ENCODE peak calls at places on chromosomes 3 and 15, in five cellular contexts. One of them, this sample, is unnamed.

GRCh38 chr15:49888341-49888693 is 230.7 kb downstream of the ATP8B4 start:
- DNase-seq in mesendoderm: no peak
- DNase-seq in CD8-positive, alpha-beta memory T cell: no peak
- DNase-seq in psoas muscle: no peak
- DNase-seq in sigmoid colon: no peak
- DNase-seq in this sample: no peak

GRCh38 chr3:14962762-14963161 is 15.4 kb downstream of the NR2C2 start:
- DNase-seq in mesendoderm: no peak
- DNase-seq in CD8-positive, alpha-beta memory T cell: no peak
- DNase-seq in psoas muscle: no peak
- DNase-seq in sigmoid colon: no peak
- DNase-seq in this sample: no peak

GRCh38 chr15:31405200-31405929 is 78.7 kb downstream of the KLF13 start:
- DNase-seq in mesendoderm: no peak
- DNase-seq in CD8-positive, alpha-beta memory T cell: no peak
- DNase-seq in psoas muscle: no peak
- DNase-seq in sigmoid colon: no peak
- DNase-seq in this sample: no peak

GRCh38 chr3:189282751-189283150 is 111.0 kb downstream of the TPRG1 start:
- DNase-seq in mesendoderm: no peak
- DNase-seq in CD8-positive, alpha-beta memory T cell: no peak
- DNase-seq in psoas muscle: no peak
- DNase-seq in sigmoid colon: no peak
- DNase-seq in this sample: no peak

GRCh38 chr3:42300013-42300412 is 34.0 kb upstream of the CCK start:
- DNase-seq in mesendoderm: peak
- DNase-seq in CD8-positive, alpha-beta memory T cell: no peak
- DNase-seq in psoas muscle: no peak
- DNase-seq in sigmoid colon: no peak
- DNase-seq in this sample: no peak

GRCh38 chr3:174438501-174439156 is 420.5 kb upstream of the NAALADL2 start:
- DNase-seq in mesendoderm: peak
- DNase-seq in CD8-positive, alpha-beta memory T cell: no peak
- DNase-seq in psoas muscle: no peak
- DNase-seq in sigmoid colon: no peak
- DNase-seq in this sample: no peak

GRCh38 chr3:119628816-119629445 is 31.2 kb downstream of the PLA1A start:
- DNase-seq in mesendoderm: no peak
- DNase-seq in CD8-positive, alpha-beta memory T cell: no peak
- DNase-seq in psoas muscle: no peak
- DNase-seq in sigmoid colon: no peak
- DNase-seq in this sample: no peak

GRCh38 chr15:65525622-65526021 is 4.6 kb upstream of the HACD3 start:
- DNase-seq in mesendoderm: no peak
- DNase-seq in CD8-positive, alpha-beta memory T cell: no peak
- DNase-seq in psoas muscle: no peak
- DNase-seq in sigmoid colon: no peak
- DNase-seq in this sample: peak

GRCh38 chr15:48297668-48298067 is 33.6 kb upstream of the DUT start:
- DNase-seq in mesendoderm: peak
- DNase-seq in CD8-positive, alpha-beta memory T cell: no peak
- DNase-seq in psoas muscle: no peak
- DNase-seq in sigmoid colon: no peak
- DNase-seq in this sample: no peak

GRCh38 chr3:32960404-32961160 is 9.1 kb downstream of the CCR4 start:
- DNase-seq in mesendoderm: no peak
- DNase-seq in CD8-positive, alpha-beta memory T cell: no peak
- DNase-seq in psoas muscle: no peak
- DNase-seq in sigmoid colon: no peak
- DNase-seq in this sample: no peak

GRCh38 chr3:39154323-39155021 is 1.1 kb upstream of the CSRNP1 start:
- DNase-seq in mesendoderm: peak
- DNase-seq in CD8-positive, alpha-beta memory T cell: no peak
- DNase-seq in psoas muscle: peak
- DNase-seq in sigmoid colon: peak
- DNase-seq in this sample: peak

GRCh38 chr3:32421991-32422859 is 30.6 kb downstream of the CMTM7 start:
- DNase-seq in mesendoderm: no peak
- DNase-seq in CD8-positive, alpha-beta memory T cell: no peak
- DNase-seq in psoas muscle: peak
- DNase-seq in sigmoid colon: peak
- DNase-seq in this sample: peak

GRCh38 chr15:69346112-69346511 is 47.4 kb downstream of the PAQR5 start:
- DNase-seq in mesendoderm: no peak
- DNase-seq in CD8-positive, alpha-beta memory T cell: no peak
- DNase-seq in psoas muscle: no peak
- DNase-seq in sigmoid colon: no peak
- DNase-seq in this sample: no peak

GRCh38 chr3:184186184-184186901 is at the start of gene ABCF3:
- DNase-seq in mesendoderm: no peak
- DNase-seq in CD8-positive, alpha-beta memory T cell: no peak
- DNase-seq in psoas muscle: peak
- DNase-seq in sigmoid colon: peak
- DNase-seq in this sample: peak

GRCh38 chr3:185164428-185165217 is 11.8 kb upstream of the C3orf70 start:
- DNase-seq in mesendoderm: no peak
- DNase-seq in CD8-positive, alpha-beta memory T cell: no peak
- DNase-seq in psoas muscle: no peak
- DNase-seq in sigmoid colon: no peak
- DNase-seq in this sample: no peak

GRCh38 chr15:74631935-74632560 is 16.4 kb downstream of the CLK3 start:
- DNase-seq in mesendoderm: peak
- DNase-seq in CD8-positive, alpha-beta memory T cell: peak
- DNase-seq in psoas muscle: peak
- DNase-seq in sigmoid colon: no peak
- DNase-seq in this sample: no peak

GRCh38 chr15:25529774-25530173 is 91.0 kb upstream of the UBE3A start:
- DNase-seq in mesendoderm: no peak
- DNase-seq in CD8-positive, alpha-beta memory T cell: no peak
- DNase-seq in psoas muscle: no peak
- DNase-seq in sigmoid colon: no peak
- DNase-seq in this sample: no peak

GRCh38 chr15:25536801-25537310 is 98.0 kb upstream of the UBE3A start:
- DNase-seq in mesendoderm: no peak
- DNase-seq in CD8-positive, alpha-beta memory T cell: no peak
- DNase-seq in psoas muscle: no peak
- DNase-seq in sigmoid colon: no peak
- DNase-seq in this sample: no peak

GRCh38 chr15:25534293-25534692 is 95.5 kb upstream of the UBE3A start:
- DNase-seq in mesendoderm: no peak
- DNase-seq in CD8-positive, alpha-beta memory T cell: no peak
- DNase-seq in psoas muscle: no peak
- DNase-seq in sigmoid colon: no peak
- DNase-seq in this sample: no peak

GRCh38 chr15:25535866-25536265 is 97.0 kb upstream of the UBE3A start:
- DNase-seq in mesendoderm: no peak
- DNase-seq in CD8-positive, alpha-beta memory T cell: no peak
- DNase-seq in psoas muscle: no peak
- DNase-seq in sigmoid colon: no peak
- DNase-seq in this sample: no peak

DNA sequence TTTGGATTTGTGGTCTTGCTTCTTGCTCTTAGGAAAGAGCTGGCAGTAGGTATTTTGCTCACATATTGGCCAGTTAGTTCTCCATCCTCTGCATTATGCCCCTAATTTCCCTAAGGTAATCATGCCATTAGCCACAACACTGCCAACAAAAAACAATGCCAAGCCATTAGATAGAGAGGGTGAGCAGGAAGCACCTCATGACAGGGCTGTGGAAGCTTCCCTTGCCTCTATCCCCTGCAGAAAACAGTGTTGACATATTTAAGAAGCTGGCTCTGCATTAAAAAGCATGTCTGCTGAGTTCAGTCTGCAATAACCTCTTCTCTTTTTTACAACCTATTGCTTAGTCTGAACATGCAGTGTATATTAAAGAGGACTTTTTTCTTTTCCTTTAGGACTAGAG is 93.4 kb upstream of the UBE3A start:
- DNase-seq in mesendoderm: no peak
- DNase-seq in CD8-positive, alpha-beta memory T cell: no peak
- DNase-seq in psoas muscle: no peak
- DNase-seq in sigmoid colon: no peak
- DNase-seq in this sample: no peak
- H3K27ac ChIP-seq in mesendoderm: no peak
- H3K27ac ChIP-seq in CD8-positive, alpha-beta memory T cell: no peak
- H3K27ac ChIP-seq in psoas muscle: no peak
- H3K27ac ChIP-seq in sigmoid colon: no peak
- H3K27ac ChIP-seq in this sample: no peak

GRCh38 chr3:110528305-110529121 is 543.1 kb upstream of the NECTIN3 start:
- DNase-seq in mesendoderm: no peak
- DNase-seq in CD8-positive, alpha-beta memory T cell: no peak
- DNase-seq in psoas muscle: no peak
- DNase-seq in sigmoid colon: no peak
- DNase-seq in this sample: no peak

GRCh38 chr3:110530902-110531301 is 540.7 kb upstream of the NECTIN3 start:
- DNase-seq in mesendoderm: no peak
- DNase-seq in CD8-positive, alpha-beta memory T cell: no peak
- DNase-seq in psoas muscle: no peak
- DNase-seq in sigmoid colon: no peak
- DNase-seq in this sample: no peak

GRCh38 chr3:110533089-110533488 is 538.5 kb upstream of the NECTIN3 start:
- DNase-seq in mesendoderm: no peak
- DNase-seq in CD8-positive, alpha-beta memory T cell: no peak
- DNase-seq in psoas muscle: no peak
- DNase-seq in sigmoid colon: no peak
- DNase-seq in this sample: no peak
- H3K27ac ChIP-seq in mesendoderm: no peak
- H3K27ac ChIP-seq in CD8-positive, alpha-beta memory T cell: no peak
- H3K27ac ChIP-seq in psoas muscle: no peak
- H3K27ac ChIP-seq in sigmoid colon: no peak
- H3K27ac ChIP-seq in this sample: no peak

GRCh38 chr3:45689787-45690145 is 570 bp downstream of the SACM1L start:
- DNase-seq in mesendoderm: peak
- DNase-seq in CD8-positive, alpha-beta memory T cell: no peak
- DNase-seq in psoas muscle: no peak
- DNase-seq in sigmoid colon: no peak
- DNase-seq in this sample: no peak

GRCh38 chr3:45690331-45691035 is 1.3 kb downstream of the SACM1L start:
- DNase-seq in mesendoderm: peak
- DNase-seq in CD8-positive, alpha-beta memory T cell: peak
- DNase-seq in psoas muscle: no peak
- DNase-seq in sigmoid colon: no peak
- DNase-seq in this sample: no peak

GRCh38 chr3:45688882-45689786 is at the start of gene SACM1L:
- DNase-seq in mesendoderm: peak
- DNase-seq in CD8-positive, alpha-beta memory T cell: peak
- DNase-seq in psoas muscle: peak
- DNase-seq in sigmoid colon: peak
- DNase-seq in this sample: peak

GRCh38 chr3:45693941-45694521 is 4.8 kb downstream of the SACM1L start:
- DNase-seq in mesendoderm: no peak
- DNase-seq in CD8-positive, alpha-beta memory T cell: peak
- DNase-seq in psoas muscle: no peak
- DNase-seq in sigmoid colon: no peak
- DNase-seq in this sample: no peak

GRCh38 chr3:45692866-45693265 is 3.7 kb downstream of the SACM1L start:
- DNase-seq in mesendoderm: no peak
- DNase-seq in CD8-positive, alpha-beta memory T cell: no peak
- DNase-seq in psoas muscle: no peak
- DNase-seq in sigmoid colon: no peak
- DNase-seq in this sample: no peak
- H3K27ac ChIP-seq in mesendoderm: no peak
- H3K27ac ChIP-seq in CD8-positive, alpha-beta memory T cell: no peak
- H3K27ac ChIP-seq in psoas muscle: peak
- H3K27ac ChIP-seq in sigmoid colon: no peak
- H3K27ac ChIP-seq in this sample: no peak

GRCh38 chr3:86978111-86978528 is 12.8 kb downstream of the VGLL3 start:
- DNase-seq in mesendoderm: peak
- DNase-seq in CD8-positive, alpha-beta memory T cell: no peak
- DNase-seq in psoas muscle: peak
- DNase-seq in sigmoid colon: peak
- DNase-seq in this sample: peak

GRCh38 chr3:86973440-86973839 is 17.5 kb downstream of the VGLL3 start:
- DNase-seq in mesendoderm: peak
- DNase-seq in CD8-positive, alpha-beta memory T cell: no peak
- DNase-seq in psoas muscle: no peak
- DNase-seq in sigmoid colon: no peak
- DNase-seq in this sample: no peak

DNA sequence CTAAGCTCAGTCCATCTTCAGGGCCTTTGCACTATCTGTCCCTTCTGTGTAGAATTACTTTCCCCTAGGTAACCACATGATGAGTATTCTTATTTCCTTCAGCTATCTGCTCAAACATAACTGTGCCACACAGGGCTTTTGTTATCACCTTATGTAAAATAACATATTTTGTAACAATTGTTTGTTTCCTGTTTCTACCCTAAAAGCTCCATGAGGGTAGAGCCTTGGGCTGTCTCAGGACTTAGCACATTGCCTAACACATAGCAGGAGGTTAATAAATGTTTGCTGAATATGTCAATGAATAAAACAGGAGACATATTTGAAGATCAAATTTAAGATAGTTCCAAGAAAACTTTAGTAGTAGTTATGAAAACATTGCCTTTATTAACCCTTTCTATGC is 14.7 kb downstream of the VGLL3 start:
- DNase-seq in mesendoderm: no peak
- DNase-seq in CD8-positive, alpha-beta memory T cell: no peak
- DNase-seq in psoas muscle: no peak
- DNase-seq in sigmoid colon: no peak
- DNase-seq in this sample: no peak
- H3K27ac ChIP-seq in mesendoderm: no peak
- H3K27ac ChIP-seq in CD8-positive, alpha-beta memory T cell: no peak
- H3K27ac ChIP-seq in psoas muscle: no peak
- H3K27ac ChIP-seq in sigmoid colon: no peak
- H3K27ac ChIP-seq in this sample: no peak

DNA sequence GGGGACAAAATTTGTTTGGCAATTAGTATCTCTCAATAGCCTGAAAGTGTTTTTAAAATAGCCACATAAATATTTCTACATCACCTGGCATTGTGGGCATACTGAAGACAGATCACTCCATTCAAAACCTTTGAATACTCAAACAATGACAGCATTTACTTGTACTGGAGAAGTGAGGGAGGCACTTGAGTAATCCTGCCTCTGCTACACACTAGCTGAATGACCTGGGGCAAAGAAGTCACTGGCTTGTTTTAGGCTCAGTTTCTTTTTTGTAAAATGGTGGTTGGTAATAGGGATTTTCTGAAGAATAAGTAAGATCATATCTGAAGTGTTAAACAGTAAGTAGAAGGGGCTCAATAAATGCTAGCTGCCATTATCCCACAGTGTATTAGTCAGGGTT is 31.2 kb upstream of the PROK2 start:
- DNase-seq in mesendoderm: peak
- DNase-seq in CD8-positive, alpha-beta memory T cell: no peak
- DNase-seq in psoas muscle: no peak
- DNase-seq in sigmoid colon: no peak
- DNase-seq in this sample: no peak
- H3K27ac ChIP-seq in mesendoderm: no peak
- H3K27ac ChIP-seq in CD8-positive, alpha-beta memory T cell: no peak
- H3K27ac ChIP-seq in psoas muscle: no peak
- H3K27ac ChIP-seq in sigmoid colon: no peak
- H3K27ac ChIP-seq in this sample: no peak

GRCh38 chr3:48435223-48435595 is 4.7 kb downstream of the CCDC51 start:
- DNase-seq in mesendoderm: no peak
- DNase-seq in CD8-positive, alpha-beta memory T cell: no peak
- DNase-seq in psoas muscle: no peak
- DNase-seq in sigmoid colon: peak
- DNase-seq in this sample: no peak
- H3K27ac ChIP-seq in mesendoderm: no peak
- H3K27ac ChIP-seq in CD8-positive, alpha-beta memory T cell: no peak
- H3K27ac ChIP-seq in psoas muscle: no peak
- H3K27ac ChIP-seq in sigmoid colon: peak
- H3K27ac ChIP-seq in this sample: no peak

This sample was measured in heart left ventricle.